ENCODE peak calls at places on chromosomes 13 and 19, in four cellular contexts. N is cardiac muscle cell, C is body of pancreas, M is neural progenitor cell. V is an unnamed sample.

GRCh38 chr19:3053218-3053621 is 9.1 kb downstream of the TLE5 start:
- DNase-seq in C (no peak), N (no peak), M (no peak), V (no peak)

GRCh38 chr13:25468330-25469178 is 96.8 kb downstream of the ATP8A2 start:
- DNase-seq in C (no peak), N (peak; percentile 61), M (peak; percentile 84), V (peak; percentile 92)

GRCh38 chr13:97491452-97491851 is 57.5 kb downstream of the RAP2A start:
- DNase-seq in M (no peak), N (no peak), C (no peak), V (no peak)

GRCh38 chr13:98202026-98202425 is 25.0 kb upstream of the RNF113B start:
- DNase-seq in C (no peak), N (peak; percentile 57), M (peak; percentile 25), V (no peak)

GRCh38 chr13:64546371-64546770 is 2683.8 kb downstream of the PCDH9 start:
- DNase-seq in C (no peak), N (no peak), M (no peak), V (no peak)

GRCh38 chr13:94412870-94413269 is 66.6 kb downstream of the DCT start:
- DNase-seq in N (no peak), C (no peak), M (no peak), V (no peak)

GRCh38 chr13:114062341-114062740 is 70.1 kb downstream of the RASA3 start:
- DNase-seq in C (no peak), N (no peak), M (no peak), V (no peak)

GRCh38 chr13:113991191-113991669 is 17.4 kb upstream of the C13orf46 start:
- DNase-seq in N (peak; percentile 53), C (no peak), M (no peak), V (no peak)

GRCh38 chr19:13613447-13613846 is 107.2 kb upstream of the CACNA1A start:
- DNase-seq in N (no peak), M (no peak), C (no peak), V (no peak)

GRCh38 chr13:23867027-23867491 is 22.1 kb downstream of the MIPEP start:
- DNase-seq in M (peak; percentile 18), N (peak; percentile 74), C (no peak), V (peak; percentile 75)

GRCh38 chr19:55508120-55508519 is 19.9 kb downstream of the SSC5D start:
- DNase-seq in N (no peak), C (no peak), M (no peak), V (no peak)

GRCh38 chr19:2041686-2042484 is 9.2 kb downstream of the MKNK2 start:
- DNase-seq in M (peak; percentile 98), N (peak; percentile 96), C (peak; percentile 99), V (peak; percentile 99)

GRCh38 chr19:7247160-7247559 is 47.1 kb downstream of the INSR start:
- DNase-seq in N (no peak), M (no peak), C (no peak), V (no peak)

GRCh38 chr13:49540552-49540951 is 44.8 kb downstream of the PHF11 start:
- DNase-seq in N (no peak), M (peak; percentile 5), C (no peak), V (no peak)

GRCh38 chr19:38538793-38539528 is 78.8 kb downstream of the MAP4K1 start:
- DNase-seq in C (no peak), M (no peak), N (no peak), V (no peak)

GRCh38 chr19:18761531-18762110 is 29.5 kb downstream of the COMP start:
- DNase-seq in C (no peak), M (no peak), N (no peak), V (no peak)

GRCh38 chr13:112582305-112582704 is 5.6 kb downstream of the TUBGCP3 start:
- DNase-seq in N (no peak), C (no peak), M (no peak), V (no peak)

GRCh38 chr13:47933688-47934011 is 67.4 kb downstream of the SUCLA2 start:
- DNase-seq in M (no peak), N (no peak), C (no peak), V (no peak)

GRCh38 chr13:53112522-53112921 is 83.9 kb downstream of the OLFM4 start:
- DNase-seq in M (no peak), C (no peak), N (peak; percentile 49), V (no peak)

GRCh38 chr13:98181106-98181815 is 4.2 kb upstream of the RNF113B start:
- DNase-seq in N (no peak), C (no peak), M (no peak), V (no peak)

GRCh38 chr19:6700586-6701316 is 19.7 kb downstream of the C3 start:
- DNase-seq in N (no peak), C (no peak), M (no peak), V (no peak)

GRCh38 chr13:31101511-31102170 is 60.1 kb downstream of the HSPH1 start:
- DNase-seq in C (no peak), N (peak; percentile 12), M (no peak), V (no peak)

GRCh38 chr13:98184796-98185195 is 7.7 kb upstream of the RNF113B start:
- DNase-seq in C (no peak), N (no peak), M (no peak), V (no peak)

GRCh38 chr13:109734002-109734785 is 52.2 kb downstream of the IRS2 start:
- DNase-seq in M (no peak), N (no peak), C (no peak), V (no peak)

GRCh38 chr13:46577656-46578589 is 25.0 kb downstream of the LRCH1 start:
- DNase-seq in M (no peak), C (no peak), N (no peak), V (no peak)

GRCh38 chr19:5182811-5183210 is 157.8 kb downstream of the PTPRS start:
- DNase-seq in C (no peak), N (no peak), M (no peak), V (no peak)

GRCh38 chr19:56983804-56984203 is 136.0 kb upstream of the USP29 start:
- DNase-seq in C (no peak), M (no peak), N (no peak), V (no peak)

GRCh38 chr13:44755872-44756271 is 179.7 kb upstream of the TSC22D1 start:
- DNase-seq in M (no peak), C (no peak), N (no peak), V (no peak)
- TF ChIP-seq CTCF in M (no peak), C (no peak), N (no peak), V (no peak)

DNA sequence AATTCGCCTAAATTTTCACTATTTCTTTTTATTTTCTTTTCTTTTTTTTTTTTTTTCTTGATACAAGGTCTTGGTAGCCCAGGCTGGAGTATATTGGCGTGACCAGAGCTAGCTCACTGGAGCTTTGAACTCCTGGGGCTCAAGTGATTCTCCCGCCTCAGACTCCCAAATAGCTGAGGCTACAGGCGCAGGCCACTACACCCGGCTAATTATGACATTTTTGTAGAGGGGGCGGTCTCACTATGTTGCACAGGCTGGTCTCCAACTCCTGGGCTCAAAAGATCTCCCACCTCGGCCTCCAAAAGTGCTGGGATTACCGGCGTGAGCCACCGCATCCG is 37.3 kb upstream of the LSM14A start:
- DNase-seq in M (no peak), N (no peak), C (no peak), V (no peak)
- H3K27ac ChIP-seq in M (peak overlapping the region; percentile 82), N (peak overlapping the region; percentile 95), C (peak overlapping the region; percentile 87), V (peak overlapping the region; percentile 95)

DNA sequence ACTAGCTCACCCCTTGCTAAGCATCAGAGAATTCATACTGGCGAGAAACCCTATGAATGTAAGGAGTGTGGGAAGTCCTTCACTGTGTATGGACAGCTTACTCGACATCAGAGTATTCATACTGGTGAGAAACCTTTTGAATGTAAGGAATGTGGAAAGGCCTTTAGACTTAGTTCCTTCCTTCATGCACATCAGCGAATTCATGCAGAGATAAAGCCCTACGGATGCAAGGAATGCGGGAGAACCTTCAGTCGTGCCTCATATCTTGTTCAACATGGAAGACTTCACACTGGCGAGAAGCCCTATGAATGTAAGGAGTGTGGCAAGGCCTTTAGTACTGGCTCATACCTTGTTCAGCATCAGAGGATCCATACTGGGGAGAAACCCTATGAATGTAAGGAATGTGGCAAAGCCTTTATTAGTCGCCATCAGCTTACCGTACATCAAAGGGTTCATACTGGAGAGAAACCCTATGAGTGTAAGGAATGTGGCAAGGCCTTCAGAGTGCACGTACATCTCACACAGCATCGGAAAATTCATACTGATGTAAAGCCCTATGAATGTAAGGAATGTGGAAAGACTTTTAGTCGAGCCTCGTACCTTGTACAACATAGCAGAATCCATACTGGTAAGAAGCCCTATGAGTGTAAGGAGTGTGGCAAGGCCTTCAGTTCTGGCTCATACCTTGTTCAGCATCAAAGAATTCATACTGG is 17.3 kb downstream of the ZNF30 start:
- DNase-seq in C (no peak), N (no peak), M (no peak), V (no peak)
- H3K9me3 ChIP-seq in C (peaks cover 15% of the 10 kb centered on the region), N (peaks cover 4% of the 10 kb centered on the region), M (peaks cover 20% of the 10 kb centered on the region), V (peaks cover 17% of the 10 kb centered on the region)

GRCh38 chr19:51114087-51114714 is 6.0 kb upstream of the CTU1 start:
- DNase-seq in C (no peak), M (no peak), N (no peak), V (no peak)

GRCh38 chr19:51110666-51110971 is 2.4 kb upstream of the CTU1 start:
- DNase-seq in C (no peak), N (no peak), M (no peak), V (no peak)

GRCh38 chr19:51108805-51109146 is 567 bp upstream of the CTU1 start:
- DNase-seq in N (no peak), M (no peak), C (no peak), V (no peak)

GRCh38 chr19:51108066-51108804 is at the start of gene CTU1:
- DNase-seq in N (peak; percentile 98), C (peak; percentile 98), M (peak; percentile 99), V (peak; percentile 98)

DNA sequence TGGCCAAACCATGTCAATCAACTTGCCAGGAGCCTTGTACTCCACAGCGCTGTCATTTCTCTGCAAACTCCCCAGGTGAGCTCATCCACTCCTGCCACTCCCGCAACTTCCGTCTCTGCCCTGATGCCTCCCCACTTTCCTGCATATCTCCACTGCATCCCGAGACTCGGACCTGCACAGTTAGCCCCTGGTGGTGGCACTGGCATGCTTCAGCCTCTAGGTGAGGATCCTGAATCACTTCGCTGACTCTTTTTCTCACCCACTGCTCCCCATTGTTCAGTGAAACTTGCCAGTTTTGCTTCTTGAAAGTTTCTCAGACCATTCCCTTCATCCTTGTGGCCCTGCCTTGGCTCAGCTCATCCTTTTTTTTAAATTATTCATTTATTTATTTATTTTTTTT is 3.4 kb upstream of the CTU1 start:
- DNase-seq in C (no peak), M (peak; percentile 51), N (no peak), V (peak; percentile 13)
- TF ChIP-seq CTCF in C (no peak), M (peak; percentile 45), N (peak; percentile 34), V (peak; percentile 5)

V was measured in WERI-Rb-1.